ENCODE peak calls at places on chromosomes 1 and 21, in four cellular contexts. G, Y, P and H are unnamed samples.

GRCh38 chr1:17204546-17205440 is at the start of gene PADI1:
- DNase-seq in Y (no peak), G (no peak), P (no peak), H (no peak)

GRCh38 chr1:20371411-20371810 is 80.7 kb downstream of the VWA5B1 start:
- DNase-seq in G (no peak), Y (peak; percentile 65), P (no peak), H (no peak)

GRCh38 chr1:54996869-54997710 is 1.6 kb upstream of the BSND start:
- DNase-seq in G (peak; percentile 68), P (no peak), Y (peak; percentile 34), H (no peak)

GRCh38 chr1:119046429-119047039 is 58.4 kb upstream of the TBX15 start:
- DNase-seq in P (no peak), Y (no peak), G (no peak), H (no peak)

GRCh38 chr21:45548711-45549491 is 6.7 kb upstream of the SLC19A1 start:
- DNase-seq in Y (no peak), P (no peak), G (no peak), H (no peak)

GRCh38 chr1:106584127-106584526 is 472.3 kb upstream of the PRMT6 start:
- DNase-seq in G (no peak), P (no peak), Y (no peak), H (no peak)

GRCh38 chr1:29736582-29737188 is 500.4 kb downstream of the PTPRU start:
- DNase-seq in G (no peak), P (no peak), Y (peak; percentile 62), H (peak; percentile 53)

GRCh38 chr1:178869114-178869697 is 1.7 kb downstream of the ANGPTL1 start:
- DNase-seq in Y (no peak), G (no peak), P (no peak), H (no peak)

GRCh38 chr1:216310776-216311175 is 112.5 kb downstream of the USH2A start:
- DNase-seq in G (no peak), P (peak; percentile 71), Y (peak; percentile 70), H (no peak)

GRCh38 chr1:50970508-50970885 is 452 bp downstream of the CDKN2C start:
- DNase-seq in G (no peak), P (no peak), Y (no peak), H (no peak)

GRCh38 chr1:46991083-46991923 is 32.2 kb upstream of the CYP4X1 start:
- DNase-seq in P (no peak), G (no peak), Y (no peak), H (peak; percentile 16)

GRCh38 chr1:17866451-17867029 is 111.4 kb downstream of the ACTL8 start:
- DNase-seq in G (no peak), P (no peak), Y (no peak), H (no peak)

GRCh38 chr1:226772456-226773139 is 33.5 kb upstream of the ITPKB start:
- DNase-seq in G (no peak), Y (no peak), P (no peak), H (no peak)

GRCh38 chr21:43300496-43301423 is 126.2 kb downstream of the SIK1 start:
- DNase-seq in P (no peak), Y (no peak), G (no peak), H (no peak)

GRCh38 chr1:161962094-161962887 is 61.4 kb downstream of the OLFML2B start:
- DNase-seq in Y (no peak), G (no peak), P (no peak), H (no peak)

GRCh38 chr1:97500696-97501297 is 420.0 kb downstream of the DPYD start:
- DNase-seq in G (no peak), Y (no peak), P (no peak), H (no peak)

GRCh38 chr1:186202174-186202843 is 172.7 kb downstream of the TPR start:
- DNase-seq in G (no peak), Y (no peak), P (no peak), H (no peak)

GRCh38 chr1:161305872-161306519 is 3.8 kb downstream of the MPZ start:
- DNase-seq in P (peak; percentile 96), Y (peak; percentile 98), G (peak; percentile 91), H (peak; percentile 96)

GRCh38 chr1:228145050-228145343 is 4.7 kb upstream of the GJC2 start:
- DNase-seq in G (peak; percentile 10), P (no peak), Y (no peak), H (no peak)

GRCh38 chr1:203528098-203528497 is 34.1 kb downstream of the OPTC start:
- DNase-seq in Y (no peak), G (no peak), P (no peak), H (no peak)

GRCh38 chr1:60367522-60367921 is 294.0 kb upstream of the C1orf87 start:
- DNase-seq in P (no peak), G (no peak), Y (peak; percentile 16), H (no peak)

GRCh38 chr1:230424440-230425251 is 1.5 kb downstream of the PGBD5 start:
- DNase-seq in Y (peak; percentile 35), G (peak; percentile 74), P (no peak), H (no peak)

GRCh38 chr1:67018574-67018973 is 35.4 kb downstream of the SLC35D1 start:
- DNase-seq in P (no peak), Y (no peak), G (no peak), H (no peak)

GRCh38 chr1:231636157-231636556 is 9.6 kb downstream of the DISC1 start:
- DNase-seq in Y (no peak), P (no peak), G (no peak), H (no peak)

GRCh38 chr1:64663654-64664053 is 81.2 kb upstream of the RAVER2 start:
- DNase-seq in Y (peak; percentile 52), P (no peak), G (peak; percentile 42), H (peak; percentile 55)

GRCh38 chr21:34812510-34813265 is 143.9 kb downstream of the CLIC6 start:
- DNase-seq in Y (no peak), P (no peak), G (no peak), H (no peak)

GRCh38 chr21:34635307-34635706 is 20.4 kb upstream of the RCAN1 start:
- DNase-seq in G (no peak), Y (peak; percentile 67), P (no peak), H (peak; percentile 67)

GRCh38 chr1:78277253-78277652 is 213.5 kb upstream of the PTGFR start:
- DNase-seq in G (no peak), P (no peak), Y (no peak), H (no peak)
- TF ChIP-seq TEAD4 in G (no peak), P (no peak), Y (no peak), H (no peak)

GRCh38 chr1:101309334-101310221 is 72.8 kb downstream of the S1PR1 start:
- DNase-seq in Y (peak; percentile 51), G (peak; percentile 66), P (no peak), H (peak; percentile 55)
- TF ChIP-seq TEAD4 in Y (no peak), G (no peak), P (no peak), H (no peak)

GRCh38 chr1:44911042-44911441 is 68.0 kb upstream of the PTCH2 start:
- DNase-seq in Y (no peak), P (no peak), G (no peak), H (no peak)

GRCh38 chr1:44909949-44910594 is 67.0 kb upstream of the PTCH2 start:
- DNase-seq in Y (no peak), G (no peak), P (no peak), H (no peak)

GRCh38 chr1:44905276-44905675 is 62.2 kb upstream of the PTCH2 start:
- DNase-seq in Y (no peak), G (no peak), P (no peak), H (no peak)

GRCh38 chr1:44907909-44908308 is 64.9 kb upstream of the PTCH2 start:
- DNase-seq in P (no peak), Y (no peak), G (no peak), H (no peak)

DNA sequence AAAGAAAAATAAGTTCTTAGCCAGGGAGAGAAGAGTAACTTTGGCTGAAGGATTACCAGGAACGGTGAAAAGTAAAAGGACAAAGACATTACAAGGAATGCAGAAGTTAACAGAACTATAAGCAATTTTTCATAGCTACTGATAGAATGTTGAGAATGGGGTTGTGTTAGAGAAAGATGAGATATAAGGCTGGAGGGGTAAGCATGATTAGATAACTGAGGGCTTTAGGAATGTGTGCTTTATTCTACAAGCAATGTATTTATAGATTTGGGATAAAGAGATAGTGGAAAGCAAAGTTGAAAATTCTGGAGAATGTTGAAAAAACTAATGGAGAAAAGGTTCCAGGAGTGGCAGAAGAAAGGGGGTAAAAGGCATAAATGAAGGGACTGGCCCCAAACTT is 65.4 kb upstream of the PTCH2 start:
- DNase-seq in Y (no peak), P (no peak), G (no peak), H (no peak)
- TF ChIP-seq TEAD4 in Y (no peak), P (no peak), G (no peak), H (no peak)

GRCh38 chr1:65679773-65680172 is 112.9 kb upstream of the PDE4B start:
- DNase-seq in G (no peak), Y (no peak), P (no peak), H (no peak)

GRCh38 chr1:65681101-65681500 is 111.6 kb upstream of the PDE4B start:
- DNase-seq in P (no peak), Y (no peak), G (no peak), H (no peak)
- TF ChIP-seq TEAD4 in P (no peak), Y (no peak), G (no peak), H (no peak)

DNA sequence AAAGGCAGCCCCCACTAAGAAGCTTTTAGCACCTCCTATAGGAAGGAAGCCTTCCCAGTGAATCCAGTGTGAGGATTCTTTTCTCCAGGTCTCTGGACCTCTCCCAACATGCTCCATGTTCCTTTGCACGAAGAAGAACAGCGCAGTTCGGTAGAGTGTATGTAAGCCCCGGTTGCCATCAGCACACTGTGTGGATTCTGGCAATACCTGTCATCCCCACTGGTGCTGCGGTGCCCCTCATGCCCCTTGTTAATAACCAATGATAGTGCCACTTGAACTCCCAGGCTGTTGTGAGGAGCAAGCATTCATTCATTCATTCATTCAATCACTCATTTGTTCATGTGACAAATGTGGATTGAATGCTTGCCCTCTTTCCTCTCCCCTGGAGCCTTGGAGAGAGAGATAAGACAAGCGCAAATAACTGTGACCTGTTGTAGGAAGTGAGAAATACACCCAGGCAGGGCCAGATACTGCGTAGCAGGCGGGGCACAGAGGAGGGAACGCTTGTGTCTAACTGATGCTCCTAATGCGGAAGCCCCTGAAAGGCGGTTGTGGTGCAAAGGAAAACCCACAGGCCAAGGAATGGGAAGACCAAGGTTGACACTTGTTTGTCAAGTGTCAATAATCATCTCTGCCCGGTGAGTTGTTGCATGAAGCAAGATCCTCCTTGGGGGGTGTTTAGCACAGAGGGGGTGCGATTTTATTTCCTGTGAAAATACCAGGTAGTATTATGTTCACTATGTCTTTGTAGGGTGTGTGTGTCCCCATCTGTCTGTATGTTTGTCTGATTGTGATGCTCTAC is 9.8 kb downstream of the LGR6 start:
- DNase-seq in G (no peak), Y (no peak), P (no peak), H (peak; percentile 71)
- TF ChIP-seq TEAD4 in G (no peak), Y (no peak), P (no peak), H (no peak)